ENCODE peak calls at places on chromosome 2, in seven cellular contexts. I is left kidney; Y is right atrium auricular region; M is IMR-90; S is NCI-H1092 treated with DMSO at 0.1 percent for 48 hours; B is activated naive CD4-positive, alpha-beta T cell; H is GM12865. V is an unnamed sample.

GRCh38 chr2:162118166-162119031 is 33.6 kb downstream of the GCG start:
- DNase-seq in S (no peak), B (no peak), M (peak), Y (no peak), H (no peak), I (no peak), V (no peak)

GRCh38 chr2:10036095-10036879 is 7.1 kb upstream of the KLF11 start:
- DNase-seq in I (no peak), B (peak), H (peak), S (no peak), Y (peak), M (peak), V (peak)

GRCh38 chr2:227615906-227616305 is 1.3 kb upstream of the SCYGR3 start:
- DNase-seq in Y (no peak), B (no peak), I (no peak), H (no peak), M (no peak), S (no peak), V (no peak)

GRCh38 chr2:160494243-160494642 is 636 bp upstream of the RBMS1 start:
- DNase-seq in H (no peak), Y (no peak), M (no peak), S (no peak), B (no peak), I (peak), V (peak)

GRCh38 chr2:28250006-28250405 is 142.7 kb upstream of the FOSL2 start:
- DNase-seq in I (no peak), Y (no peak), M (peak), S (no peak), B (no peak), H (no peak), V (no peak)

GRCh38 chr2:233037078-233037477 is 4.6 kb downstream of the NEU2 start:
- DNase-seq in I (no peak), M (peak), S (no peak), B (no peak), Y (no peak), H (no peak), V (no peak)

GRCh38 chr2:48912110-48912509 is 156.6 kb upstream of the LHCGR start:
- DNase-seq in S (no peak), H (no peak), M (no peak), B (no peak), I (no peak), Y (no peak), V (no peak)

GRCh38 chr2:224645722-224646121 is 60.6 kb upstream of the CUL3 start:
- DNase-seq in I (no peak), S (no peak), H (no peak), Y (no peak), M (no peak), B (no peak), V (no peak)

GRCh38 chr2:192247456-192247855 is 52.7 kb upstream of the TMEFF2 start:
- DNase-seq in B (no peak), I (no peak), Y (no peak), M (peak), H (no peak), S (no peak), V (no peak)

GRCh38 chr2:100119235-100119634 is 23.2 kb downstream of the AFF3 start:
- DNase-seq in S (no peak), B (no peak), H (no peak), Y (no peak), M (no peak), I (no peak), V (peak)

GRCh38 chr2:106547104-106547503 is 59.9 kb downstream of the CD8B2 start:
- DNase-seq in S (no peak), I (peak), B (no peak), M (no peak), Y (no peak), H (no peak), V (no peak)

GRCh38 chr2:240452471-240453256 is 17.2 kb downstream of the GPC1 start:
- DNase-seq in I (peak), M (peak), H (no peak), Y (no peak), S (peak), B (no peak), V (peak)

GRCh38 chr2:181007086-181007837 is 26.9 kb downstream of the UBE2E3 start:
- DNase-seq in M (no peak), I (no peak), S (no peak), B (no peak), H (no peak), Y (no peak), V (no peak)

GRCh38 chr2:12694990-12695774 is 21.6 kb upstream of the TRIB2 start:
- DNase-seq in S (no peak), Y (no peak), H (peak), B (no peak), I (no peak), M (no peak), V (no peak)

GRCh38 chr2:197399887-197400540 is 34.8 kb downstream of the SF3B1 start:
- DNase-seq in Y (no peak), M (peak), I (no peak), H (no peak), S (no peak), B (no peak), V (no peak)

GRCh38 chr2:28754321-28754720 is 2.7 kb downstream of the PPP1CB start:
- DNase-seq in M (peak), I (peak), S (no peak), B (no peak), H (no peak), Y (no peak), V (no peak)

GRCh38 chr2:9032555-9032954 is 29.1 kb upstream of the MBOAT2 start:
- DNase-seq in B (no peak), Y (no peak), H (no peak), I (no peak), M (no peak), S (peak), V (no peak)

GRCh38 chr2:9263388-9263787 is 56.8 kb downstream of the ASAP2 start:
- DNase-seq in I (no peak), M (no peak), B (no peak), S (no peak), H (no peak), Y (no peak), V (no peak)